ENCODE peak calls at places on chromosomes 12 and 14, in eight cellular contexts. R is glomerular endothelial cell, S is pons, K is SHP77, F is substantia nigra, B is SJCRH30, O is NCI-H2029, L is ecto neural progenitor cell. A is an unnamed sample.

GRCh38 chr12:124044809-124045321 is 71.8 kb downstream of the ZNF664 start:
- DNase-seq in K (no peak), R (no peak), L (no peak), B (peak), S (no peak), O (no peak), F (no peak), A (no peak)

GRCh38 chr14:21264025-21264801 is 5.0 kb downstream of the HNRNPC start:
- DNase-seq in L (no peak), S (no peak), K (no peak), F (no peak), B (no peak), O (no peak), R (no peak), A (no peak)

GRCh38 chr14:53865716-53866115 is 90.9 kb downstream of the BMP4 start:
- DNase-seq in K (no peak), O (no peak), F (no peak), B (no peak), L (no peak), S (no peak), R (no peak), A (no peak)

GRCh38 chr14:56903304-56904021 is 93.2 kb upstream of the OTX2 start:
- DNase-seq in K (no peak), L (no peak), F (no peak), B (no peak), S (no peak), O (no peak), R (no peak), A (no peak)

GRCh38 chr14:45284802-45285201 is 31.8 kb upstream of the MIS18BP1 start:
- DNase-seq in L (no peak), O (no peak), K (no peak), S (no peak), F (no peak), R (no peak), B (no peak), A (no peak)

GRCh38 chr12:7180685-7181084 is 8.8 kb upstream of the PEX5 start:
- DNase-seq in S (no peak), F (no peak), B (no peak), R (no peak), L (no peak), K (no peak), O (no peak), A (no peak)

GRCh38 chr14:50601405-50601804 is 41.5 kb downstream of the ATL1 start:
- DNase-seq in O (no peak), B (no peak), R (no peak), K (no peak), F (no peak), L (no peak), S (no peak), A (no peak)

GRCh38 chr12:93502802-93503623 is 35.7 kb downstream of the MRPL42 start:
- DNase-seq in B (peak), S (peak), F (no peak), K (no peak), R (peak), L (peak), O (no peak), A (no peak)

GRCh38 chr12:72872488-72872887 is 600.3 kb downstream of the TRHDE start:
- DNase-seq in S (no peak), R (no peak), K (peak), L (no peak), F (no peak), O (no peak), B (no peak), A (no peak)

GRCh38 chr12:41228066-41228820 is 40.1 kb downstream of the PDZRN4 start:
- DNase-seq in B (no peak), R (no peak), S (no peak), O (no peak), K (no peak), L (no peak), F (no peak), A (no peak)

GRCh38 chr14:100868621-100869370 is 34.7 kb downstream of the RTL1 start:
- DNase-seq in B (no peak), K (no peak), L (no peak), R (no peak), O (no peak), S (no peak), F (no peak), A (no peak)

GRCh38 chr12:68367903-68368302 is 35.7 kb upstream of the MDM1 start:
- DNase-seq in S (no peak), O (no peak), R (no peak), L (no peak), K (no peak), B (no peak), F (no peak), A (no peak)

GRCh38 chr12:50626026-50626425 is 121.2 kb downstream of the DIP2B start:
- DNase-seq in R (no peak), K (no peak), B (no peak), S (peak), L (no peak), F (no peak), O (no peak), A (no peak)

GRCh38 chr12:100823988-100824387 is 29.4 kb downstream of the ANO4 start:
- DNase-seq in B (no peak), S (no peak), R (no peak), O (no peak), F (no peak), K (no peak), L (no peak), A (peak)

GRCh38 chr12:23810327-23810902 is 139.1 kb downstream of the SOX5 start:
- DNase-seq in O (peak), K (no peak), L (no peak), S (no peak), B (peak), R (no peak), F (no peak), A (no peak)

GRCh38 chr14:63045234-63045611 is at the start of gene KCNH5:
- DNase-seq in R (no peak), K (peak), S (no peak), B (no peak), L (no peak), O (no peak), F (peak), A (peak)

GRCh38 chr12:57173089-57173488 is 25.7 kb upstream of the LRP1-AS start:
- DNase-seq in L (peak), K (peak), R (no peak), O (no peak), F (no peak), B (peak), S (no peak), A (peak)

GRCh38 chr14:32564591-32564990 is 235.5 kb downstream of the AKAP6 start:
- DNase-seq in S (peak), O (peak), R (no peak), B (peak), K (no peak), L (no peak), F (no peak), A (no peak)

GRCh38 chr14:68380304-68380840 is 412.5 kb downstream of the ZFP36L1 start:
- DNase-seq in K (no peak), F (no peak), B (no peak), O (no peak), L (no peak), S (no peak), R (no peak), A (no peak)

GRCh38 chr12:84507914-84508313 is 404.7 kb downstream of the SLC6A15 start:
- DNase-seq in L (no peak), O (peak), B (no peak), K (peak), S (no peak), F (no peak), R (no peak), A (no peak)

GRCh38 chr14:29222671-29223268 is 456.2 kb downstream of the FOXG1 start:
- DNase-seq in B (no peak), L (no peak), R (no peak), K (peak), S (peak), O (no peak), F (no peak), A (no peak)

GRCh38 chr12:47758834-47759690 is at the start of gene RAPGEF3:
- DNase-seq in R (peak), K (peak), B (peak), S (peak), L (peak), F (peak), O (peak), A (peak)

GRCh38 chr12:85804663-85805062 is 31.5 kb downstream of the RASSF9 start:
- DNase-seq in K (no peak), R (no peak), F (no peak), B (no peak), S (no peak), O (no peak), L (no peak), A (no peak)

GRCh38 chr14:90649096-90649495 is 167.1 kb downstream of the TTC7B start:
- DNase-seq in B (no peak), O (no peak), L (no peak), K (no peak), S (no peak), F (no peak), R (no peak), A (no peak)

GRCh38 chr14:104421401-104421821 is 158.2 kb upstream of the C14orf180 start:
- DNase-seq in O (no peak), S (no peak), R (no peak), L (no peak), K (no peak), B (no peak), F (no peak), A (peak)

GRCh38 chr14:86055512-86055911 is 525.6 kb downstream of the FLRT2 start:
- DNase-seq in R (no peak), S (peak), K (peak), L (no peak), B (no peak), O (no peak), F (no peak), A (no peak)

GRCh38 chr12:48881652-48882324 is 16.1 kb upstream of the RND1 start:
- DNase-seq in F (no peak), R (no peak), K (no peak), L (no peak), O (no peak), B (no peak), S (no peak), A (no peak)

GRCh38 chr14:70036665-70037064 is 152.1 kb downstream of the SLC8A3 start:
- DNase-seq in B (peak), O (no peak), S (no peak), R (no peak), F (no peak), L (no peak), K (peak), A (no peak)

GRCh38 chr12:41512531-41512930 is 324.4 kb downstream of the PDZRN4 start:
- DNase-seq in R (peak), F (no peak), L (no peak), K (no peak), S (no peak), O (no peak), B (peak), A (no peak)

GRCh38 chr12:51752490-51752889 is 96.0 kb downstream of the FIGNL2 start:
- DNase-seq in L (no peak), B (peak), S (peak), R (no peak), O (no peak), K (no peak), F (peak), A (peak)

GRCh38 chr12:47517122-47517521 is 188.7 kb downstream of the RPAP3 start:
- DNase-seq in R (no peak), B (no peak), O (no peak), L (no peak), F (no peak), S (no peak), K (no peak), A (no peak)

A was measured in islet precursor cell.